ENCODE peak calls at places on chromosome X, in eight cellular contexts. R is mesendoderm, N is EH, L is AG10803, H is foreskin fibroblast, K is AG09319, X is omental fat pad, T is SK-MEL-5. G is an unnamed sample.

GRCh38 chrX:19382500-19383145 is 38.9 kb downstream of the PDHA1 start:
- DNase-seq in H (peak; percentile 54), R (peak; percentile 63), X (no peak), T (peak; percentile 63), L (no peak), K (no peak), N (peak; percentile 25), G (peak; percentile 54)

GRCh38 chrX:112614640-112615039 is 65.1 kb downstream of the LHFPL1 start:
- DNase-seq in T (no peak), R (peak; percentile 72), K (no peak), L (peak; percentile 69), X (no peak), N (no peak), H (no peak), G (no peak)

GRCh38 chrX:45803383-45803921 is 602.8 kb upstream of the DIPK2B start:
- DNase-seq in T (no peak), N (peak; percentile 92), L (peak; percentile 92), X (no peak), R (no peak), H (peak; percentile 90), K (peak; percentile 58), G (peak; percentile 90)

GRCh38 chrX:40104649-40105015 is 6.9 kb upstream of the BCOR start:
- DNase-seq in R (peak; percentile 35), L (peak; percentile 68), K (no peak), X (no peak), T (no peak), H (peak; percentile 77), N (peak; percentile 76), G (peak; percentile 56)

GRCh38 chrX:47240619-47241018 is 7.8 kb downstream of the USP11 start:
- DNase-seq in K (no peak), T (no peak), N (no peak), L (no peak), H (no peak), R (no peak), X (no peak), G (no peak)

GRCh38 chrX:154396948-154397887 is 959 bp upstream of the RPL10 start:
- DNase-seq in K (no peak), T (peak; percentile 33), N (peak; percentile 76), H (peak; percentile 87), L (peak; percentile 59), R (peak; percentile 68), X (no peak), G (peak; percentile 63)

GRCh38 chrX:16981980-16982379 is 35.5 kb downstream of the REPS2 start:
- DNase-seq in K (no peak), L (no peak), X (no peak), N (no peak), H (no peak), T (no peak), R (no peak), G (no peak)

GRCh38 chrX:134246282-134246681 is 9.3 kb downstream of the CCDC160 start:
- DNase-seq in R (peak; percentile 56), L (peak; percentile 0), H (no peak), N (no peak), K (peak; percentile 2), T (peak; percentile 45), X (no peak), G (no peak)

GRCh38 chrX:105876658-105877057 is 54.3 kb downstream of the NRK start:
- DNase-seq in R (peak; percentile 34), H (peak; percentile 17), N (no peak), K (no peak), T (peak; percentile 47), L (no peak), X (no peak), G (peak; percentile 39)

G was measured in epithelial cell of esophagus.